ENCODE peak calls at places on chromosomes 12 and 14, in seven cellular contexts. K is tibial nerve, N is A549, W is heart left ventricle, I is aorta, T is small intestine, C is left ventricle myocardium inferior. V is an unnamed sample.

GRCh38 chr12:40672650-40673319 is 19.5 kb upstream of the CNTN1 start:
- DNase-seq in T (no peak), C (no peak), N (no peak), I (no peak), K (no peak), W (no peak), V (no peak)

GRCh38 chr12:3225154-3225795 is 148.1 kb downstream of the TSPAN9 start:
- DNase-seq in N (no peak), T (no peak), K (no peak), C (no peak), W (no peak), I (no peak), V (no peak)

GRCh38 chr12:8081228-8081920 is 700 bp upstream of the NECAP1 start:
- DNase-seq in T (peak; percentile 54), I (no peak), W (no peak), N (no peak), C (no peak), K (peak; percentile 16), V (no peak)

GRCh38 chr12:18899678-18900317 is 161.9 kb downstream of the CAPZA3 start:
- DNase-seq in T (no peak), W (peak; percentile 17), K (no peak), C (no peak), N (no peak), I (no peak), V (no peak)

GRCh38 chr12:8065991-8066594 is at the start of gene C3AR1:
- DNase-seq in K (peak; percentile 44), I (no peak), T (peak; percentile 61), N (no peak), C (no peak), W (no peak), V (no peak)

GRCh38 chr12:123396954-123397353 is 13.0 kb downstream of the KMT5A start:
- DNase-seq in T (peak; percentile 44), I (no peak), C (no peak), N (no peak), K (no peak), W (no peak), V (no peak)

GRCh38 chr12:9120487-9121184 is 4.9 kb upstream of the A2M start:
- DNase-seq in N (no peak), I (no peak), T (no peak), K (no peak), W (no peak), C (no peak), V (no peak)

GRCh38 chr12:62683724-62684501 is 217.3 kb downstream of the MON2 start:
- DNase-seq in T (no peak), I (peak; percentile 78), N (no peak), K (peak; percentile 60), C (peak; percentile 63), W (peak; percentile 60), V (peak; percentile 85)

GRCh38 chr14:93946506-93947170 is 19.5 kb downstream of the FAM181A start:
- DNase-seq in N (no peak), K (no peak), I (no peak), T (no peak), C (no peak), W (no peak), V (no peak)

GRCh38 chr12:122471324-122472226 is 29.2 kb downstream of the ZCCHC8 start:
- DNase-seq in C (no peak), N (peak; percentile 29), K (no peak), W (no peak), I (no peak), T (peak; percentile 80), V (no peak)

GRCh38 chr12:90618606-90619005 is 336.4 kb downstream of the CCER1 start:
- DNase-seq in W (no peak), K (no peak), C (no peak), T (no peak), N (no peak), I (no peak), V (no peak)

GRCh38 chr12:109763201-109763841 is 49.7 kb downstream of the FAM222A start:
- DNase-seq in K (no peak), I (peak; percentile 37), C (no peak), W (no peak), T (peak; percentile 84), N (no peak), V (peak; percentile 59)

GRCh38 chr12:125892276-125892675 is 827.0 kb downstream of the AACS start:
- DNase-seq in K (no peak), I (no peak), C (no peak), N (no peak), W (no peak), T (no peak), V (no peak)

GRCh38 chr14:80215756-80216581 is 4.7 kb upstream of the DIO2 start:
- DNase-seq in W (peak; percentile 66), C (peak; percentile 41), N (peak; percentile 87), K (peak; percentile 60), I (no peak), T (no peak), V (no peak)

GRCh38 chr12:67650127-67650495 is 1.6 kb downstream of the DYRK2 start:
- DNase-seq in T (peak; percentile 18), N (peak; percentile 19), W (peak; percentile 64), K (peak; percentile 15), C (peak; percentile 55), I (peak; percentile 65), V (no peak)

GRCh38 chr14:104865631-104866441 is 768 bp downstream of the CEP170B start:
- DNase-seq in W (peak; percentile 69), K (peak; percentile 47), C (peak; percentile 65), I (peak; percentile 83), T (peak; percentile 78), N (peak; percentile 41), V (peak; percentile 80)

DNA sequence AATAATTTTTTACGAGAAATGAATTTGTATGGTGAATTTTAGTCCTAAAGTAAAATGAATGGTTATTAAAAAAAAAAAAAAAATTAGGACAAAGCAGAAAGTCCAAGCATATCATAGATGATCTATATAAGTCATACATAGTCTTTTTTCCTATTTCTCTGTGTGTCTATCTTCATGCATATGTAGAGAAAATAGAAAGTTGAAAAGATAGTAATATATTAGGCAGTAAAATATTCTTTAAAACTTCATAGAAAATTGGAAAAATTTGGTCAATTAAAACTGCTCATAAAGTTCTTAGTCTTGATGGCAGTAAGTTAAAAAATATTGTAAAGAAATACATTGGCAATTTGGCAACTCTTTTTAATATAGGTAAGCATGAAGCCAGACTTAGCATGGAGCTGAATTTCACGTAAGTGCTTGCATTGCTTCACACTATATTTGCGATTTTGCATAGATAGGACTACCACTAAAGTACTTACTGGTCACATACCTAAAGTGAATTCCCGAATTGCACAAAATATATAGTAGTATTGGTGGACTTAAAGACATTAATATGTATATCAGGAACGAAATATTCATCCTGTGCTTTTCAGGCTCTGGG is 303.8 kb downstream of the IPO8 start:
- DNase-seq in I (no peak), W (no peak), C (no peak), N (no peak), T (no peak), K (no peak), V (no peak)
- H3K9me3 ChIP-seq in I (no peaks in the 10 kb centered on the region), W (no peaks in the 10 kb centered on the region), C (peaks cover 15% of the 10 kb centered on the region), N (peaks cover 8% of the 10 kb centered on the region), T (no peaks in the 10 kb centered on the region), K (no peaks in the 10 kb centered on the region), V (peaks cover 4% of the 10 kb centered on the region)

GRCh38 chr12:31928246-31929139 is 30.7 kb upstream of the RESF1 start:
- DNase-seq in T (peak; percentile 13), N (no peak), I (no peak), C (no peak), K (no peak), W (no peak), V (no peak)

GRCh38 chr12:31929140-31929526 is 30.1 kb upstream of the RESF1 start:
- DNase-seq in W (no peak), N (no peak), I (no peak), T (no peak), C (no peak), K (no peak), V (no peak)

DNA sequence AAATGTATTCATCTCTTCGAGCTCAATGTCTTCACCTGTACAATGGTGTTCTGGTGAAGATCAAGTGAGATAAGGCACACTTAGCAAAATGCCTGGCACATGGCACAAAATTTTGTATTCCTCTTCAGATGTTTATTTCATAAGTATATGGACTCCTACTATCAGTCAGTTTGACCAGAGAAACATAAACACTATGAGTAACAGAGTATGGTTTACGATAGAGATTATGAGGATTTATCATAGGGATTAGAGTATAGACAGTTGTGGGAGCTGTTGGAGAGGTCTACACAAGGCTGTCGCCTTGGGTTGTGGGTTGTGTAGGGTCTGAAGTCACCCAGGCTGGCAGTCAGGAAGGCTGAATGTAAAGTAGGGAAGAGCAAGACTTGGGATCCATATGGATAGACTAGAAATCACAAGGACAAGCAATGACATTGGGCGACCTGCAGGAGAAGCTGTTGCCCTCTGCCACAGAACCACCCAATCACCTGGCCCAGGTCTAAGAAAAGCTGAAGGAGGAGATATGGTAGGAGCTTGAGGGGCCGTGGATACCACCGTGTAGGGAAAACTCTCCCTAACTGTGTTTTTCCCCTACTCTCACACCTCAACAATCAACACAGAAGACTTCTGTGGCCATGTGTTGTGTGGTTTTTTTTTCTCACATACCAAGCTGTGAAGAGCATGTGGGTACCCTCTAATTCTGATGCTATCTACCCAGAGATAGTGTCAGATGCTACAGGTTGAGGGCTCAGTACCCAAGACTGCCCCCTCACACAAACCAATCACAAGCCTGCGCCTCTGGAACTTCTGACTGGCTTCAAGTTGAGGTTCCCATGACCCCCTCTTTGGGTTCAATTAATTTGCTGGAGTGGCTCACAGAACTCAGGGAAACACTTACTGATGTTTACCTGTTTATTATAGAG is 27.2 kb upstream of the RESF1 start:
- DNase-seq in K (no peak), W (no peak), I (no peak), T (peak; percentile 20), N (no peak), C (no peak), V (no peak)
- H3K9me3 ChIP-seq in K (no peaks in the 10 kb centered on the region), W (no peaks in the 10 kb centered on the region), I (no peaks in the 10 kb centered on the region), T (no peaks in the 10 kb centered on the region), N (no peaks in the 10 kb centered on the region), C (peaks cover under 1% of the 10 kb centered on the region), V (no peaks in the 10 kb centered on the region)

DNA sequence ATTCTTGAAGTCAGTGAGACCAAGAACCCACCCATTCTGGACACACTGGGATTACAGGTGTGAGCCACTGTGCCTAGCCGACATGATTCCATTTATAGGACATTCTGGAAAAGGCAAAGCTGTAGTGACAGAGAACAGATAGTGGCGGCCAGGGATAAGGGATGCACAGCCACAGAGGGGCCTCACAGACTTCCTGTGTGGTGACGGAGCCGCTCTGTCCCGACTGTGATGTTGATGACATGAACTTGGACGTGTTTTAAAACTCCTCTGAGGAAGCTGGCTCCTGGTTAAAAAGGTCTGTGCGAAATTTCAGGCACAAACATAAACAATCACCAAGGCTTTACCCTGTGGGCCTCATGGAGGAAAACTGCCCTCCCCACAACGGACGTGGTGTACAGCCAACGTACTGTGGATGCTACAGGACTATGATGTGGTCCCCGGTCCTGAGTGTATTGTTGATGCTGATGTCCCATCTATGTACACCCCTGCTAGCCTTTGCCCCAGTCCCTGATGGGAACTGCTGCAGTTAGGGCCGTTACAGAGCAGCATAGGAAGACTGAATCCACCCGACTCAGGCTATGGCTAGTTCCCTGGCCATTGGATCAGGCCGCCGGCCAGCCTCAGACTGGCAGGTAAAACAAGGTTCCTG is 15.9 kb downstream of the ZNF605 start:
- DNase-seq in K (no peak), W (no peak), T (no peak), C (no peak), N (no peak), I (no peak), V (no peak)
- H3K9me3 ChIP-seq in K (peaks cover 63% of the 10 kb centered on the region), W (no peaks in the 10 kb centered on the region), T (peaks cover 8% of the 10 kb centered on the region), C (peaks cover 89% of the 10 kb centered on the region), N (peaks cover 75% of the 10 kb centered on the region), I (peaks cover 25% of the 10 kb centered on the region), V (peaks cover 16% of the 10 kb centered on the region)

DNA sequence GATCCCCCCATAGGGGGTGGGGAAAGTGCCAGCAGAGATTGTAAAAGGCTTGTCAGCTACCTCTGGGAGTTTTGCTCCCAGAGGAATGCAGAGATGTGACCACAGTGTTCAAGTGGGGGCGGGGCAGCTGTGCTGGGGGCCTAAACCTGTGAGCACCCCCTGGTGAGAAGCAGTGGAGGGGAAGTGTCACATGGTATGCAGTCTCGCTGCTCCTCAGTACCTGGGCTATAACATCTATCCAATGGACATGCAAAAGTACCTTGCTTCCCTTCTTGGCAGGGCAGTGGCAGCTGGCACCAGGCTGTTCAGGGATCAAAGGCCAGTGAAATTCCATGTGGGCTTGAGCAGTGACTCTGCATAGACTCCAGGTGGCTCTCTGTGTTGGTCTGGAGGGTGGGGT is 20.3 kb downstream of the OR4K2 start:
- DNase-seq in T (no peak), I (no peak), N (no peak), C (no peak), W (no peak), K (no peak), V (no peak)
- H3K9me3 ChIP-seq in T (peaks cover 4% of the 10 kb centered on the region), I (peaks cover 4% of the 10 kb centered on the region), N (peaks cover 20% of the 10 kb centered on the region), C (peaks cover 89% of the 10 kb centered on the region), W (peaks cover 4% of the 10 kb centered on the region), K (peaks cover 21% of the 10 kb centered on the region), V (peaks cover 3% of the 10 kb centered on the region)